ENCODE peak calls at places on chromosomes 6 and 20, in eight cellular contexts. W, J, M, H, K, Y, R and E are unnamed samples.

GRCh38 chr6:31010393-31011060 is at the start of gene MUC22:
- DNase-seq in R (no peak), K (no peak), M (no peak), J (no peak), Y (no peak), H (no peak), W (no peak), E (peak; percentile 55)

GRCh38 chr20:49480236-49480635 is 2.2 kb downstream of the KCNB1 start:
- DNase-seq in H (no peak), R (no peak), Y (no peak), M (no peak), W (no peak), K (no peak), J (no peak), E (no peak)

GRCh38 chr6:154815938-154816820 is 83.0 kb downstream of the SCAF8 start:
- DNase-seq in H (no peak), J (no peak), M (no peak), Y (no peak), W (no peak), K (no peak), R (no peak), E (no peak)

GRCh38 chr6:166658792-166659150 is 31.7 kb upstream of the RPS6KA2 start:
- DNase-seq in M (no peak), K (no peak), J (no peak), R (no peak), H (no peak), Y (no peak), W (no peak), E (no peak)

GRCh38 chr6:7151381-7151780 is 43.6 kb downstream of the RREB1 start:
- DNase-seq in Y (no peak), R (no peak), J (no peak), K (no peak), H (no peak), W (no peak), M (no peak), E (no peak)

GRCh38 chr20:38302721-38303120 is 1.2 kb upstream of the BPI start:
- DNase-seq in R (no peak), J (no peak), Y (no peak), W (no peak), M (no peak), K (peak; percentile 24), H (no peak), E (no peak)

GRCh38 chr6:159789377-159790148 is at the start of gene TCP1:
- DNase-seq in H (peak; percentile 85), K (peak; percentile 93), W (peak; percentile 100), R (peak; percentile 99), M (peak; percentile 98), J (peak; percentile 100), Y (peak; percentile 100), E (peak; percentile 77)

GRCh38 chr20:58852559-58853271 is at the start of gene GNAS:
- DNase-seq in R (no peak), W (peak; percentile 55), H (peak; percentile 72), J (peak; percentile 58), K (peak; percentile 29), M (no peak), Y (no peak), E (no peak)

GRCh38 chr6:154478691-154479090 is 31.8 kb downstream of the CNKSR3 start:
- DNase-seq in H (no peak), K (no peak), W (no peak), R (no peak), J (no peak), M (no peak), Y (no peak), E (no peak)

GRCh38 chr6:15876406-15876805 is 213.6 kb upstream of the DTNBP1 start:
- DNase-seq in Y (no peak), R (no peak), H (no peak), J (no peak), M (no peak), W (no peak), K (no peak), E (no peak)
- TF ChIP-seq POLR2A in Y (no peak), R (no peak), H (no peak), J (no peak), M (no peak), W (no peak), K (no peak), E (no peak)

GRCh38 chr6:158232445-158233213 is 64.5 kb downstream of the GTF2H5 start:
- DNase-seq in J (peak; percentile 79), Y (peak; percentile 91), H (peak; percentile 20), K (peak; percentile 74), W (peak; percentile 73), M (peak; percentile 67), R (no peak), E (peak; percentile 56)

GRCh38 chr6:158230967-158231550 is 62.9 kb downstream of the GTF2H5 start:
- DNase-seq in J (no peak), Y (no peak), W (no peak), M (no peak), R (no peak), H (no peak), K (no peak), E (no peak)

GRCh38 chr6:158229823-158230222 is 61.7 kb downstream of the GTF2H5 start:
- DNase-seq in Y (no peak), R (no peak), H (no peak), W (no peak), M (no peak), J (no peak), K (no peak), E (no peak)

GRCh38 chr6:158233214-158233795 is 65.2 kb downstream of the GTF2H5 start:
- DNase-seq in R (no peak), M (no peak), H (no peak), K (no peak), Y (no peak), J (no peak), W (no peak), E (no peak)

DNA sequence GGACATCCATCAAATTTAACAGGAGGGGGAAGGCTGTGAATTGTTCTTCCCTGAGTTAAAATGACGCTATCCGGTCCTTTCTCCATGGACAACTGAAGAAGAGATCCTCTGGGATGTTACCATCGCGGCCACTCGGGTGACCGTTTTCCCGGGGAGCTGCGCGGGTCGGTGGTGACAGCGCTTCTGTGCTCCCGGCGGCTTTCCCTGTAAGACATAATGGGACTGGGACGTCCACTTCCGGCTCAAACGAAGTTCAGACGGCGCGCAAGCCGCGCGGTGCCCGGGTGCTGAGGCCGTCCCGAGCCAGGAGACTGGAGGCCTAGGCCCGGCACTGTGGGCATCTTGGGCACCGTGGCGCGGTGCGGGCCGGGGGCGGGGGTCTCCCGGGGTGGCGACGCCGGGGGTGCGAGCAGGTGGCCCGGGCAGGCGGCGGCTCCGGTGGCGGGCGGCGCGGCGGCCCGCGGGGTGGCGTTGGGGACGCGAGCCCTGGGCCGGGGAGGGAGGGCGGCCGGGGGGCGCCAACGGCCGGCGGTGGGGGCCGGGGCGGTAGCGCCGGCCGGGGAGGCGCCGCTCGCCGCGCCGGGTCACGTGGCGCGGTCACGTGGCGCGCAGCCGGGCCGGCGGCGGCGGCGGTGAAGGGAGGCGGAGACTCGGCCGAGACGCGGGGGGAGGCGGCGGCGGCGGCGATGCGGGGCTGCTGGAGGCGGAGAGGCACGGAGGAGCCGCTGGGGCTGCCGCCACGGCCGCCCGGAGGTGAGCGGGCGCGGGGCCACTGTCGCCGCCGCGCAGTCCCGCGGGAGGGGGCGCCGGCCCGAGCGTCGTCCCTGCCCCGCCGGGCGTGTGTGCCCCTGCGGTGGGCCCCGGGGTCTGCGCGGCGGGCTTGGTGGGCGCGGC is 63.6 kb downstream of the GTF2H5 start:
- DNase-seq in R (no peak), J (peak; percentile 70), Y (peak; percentile 93), W (peak; percentile 73), K (peak; percentile 97), M (peak; percentile 78), H (peak; percentile 51), E (peak; percentile 65)
- TF ChIP-seq POLR2A in R (no peak), J (no peak), Y (no peak), W (peak; percentile 9), K (peak; percentile 62), M (peak; percentile 13), H (peak; percentile 15), E (peak; percentile 58)

DNA sequence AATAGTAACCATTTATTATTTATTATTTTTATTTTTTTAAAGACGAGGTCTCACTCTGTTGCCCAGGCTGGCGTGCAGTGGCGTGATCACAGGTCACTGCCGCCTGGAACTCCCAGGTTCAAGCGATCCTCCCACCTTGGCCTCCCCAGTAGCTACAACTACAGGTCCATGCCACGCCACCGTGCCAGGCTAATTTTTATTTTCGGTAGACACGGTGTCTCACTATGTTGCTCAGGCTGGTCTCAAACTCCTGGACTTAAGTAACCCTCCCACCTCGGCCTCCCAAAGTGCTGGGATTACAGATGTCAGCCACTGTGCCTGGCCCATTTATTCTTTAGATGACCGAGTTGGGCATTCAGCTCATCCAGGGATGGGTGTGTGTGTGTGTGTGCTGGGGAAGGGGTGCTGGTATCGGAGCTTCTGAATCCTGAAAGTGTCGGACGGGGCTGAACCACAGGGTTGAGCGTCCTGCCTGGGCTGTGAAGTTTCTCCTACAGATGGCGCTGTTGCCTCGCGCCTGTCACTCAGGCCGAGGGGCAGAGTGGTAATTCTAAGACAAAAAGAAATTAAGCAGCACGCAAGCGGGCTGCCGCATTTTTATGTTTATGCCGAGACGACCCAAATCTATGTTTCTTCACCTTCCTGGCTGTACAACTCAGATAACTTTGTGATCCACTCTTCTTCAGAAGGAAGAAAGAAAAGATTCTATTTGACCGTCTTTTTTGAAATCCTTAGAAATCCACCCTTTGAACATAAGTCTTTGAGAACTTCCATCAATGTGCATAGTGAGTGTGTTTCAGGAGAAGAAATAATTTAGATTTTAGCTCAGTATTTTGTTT is 252.8 kb downstream of the CDH26 start:
- DNase-seq in J (peak; percentile 73), H (peak; percentile 47), Y (peak; percentile 91), K (peak; percentile 71), W (peak; percentile 57), M (peak; percentile 49), R (peak; percentile 23), E (peak; percentile 48)
- TF ChIP-seq POLR2A in J (no peak), H (no peak), Y (no peak), K (no peak), W (no peak), M (no peak), R (no peak), E (no peak)

DNA sequence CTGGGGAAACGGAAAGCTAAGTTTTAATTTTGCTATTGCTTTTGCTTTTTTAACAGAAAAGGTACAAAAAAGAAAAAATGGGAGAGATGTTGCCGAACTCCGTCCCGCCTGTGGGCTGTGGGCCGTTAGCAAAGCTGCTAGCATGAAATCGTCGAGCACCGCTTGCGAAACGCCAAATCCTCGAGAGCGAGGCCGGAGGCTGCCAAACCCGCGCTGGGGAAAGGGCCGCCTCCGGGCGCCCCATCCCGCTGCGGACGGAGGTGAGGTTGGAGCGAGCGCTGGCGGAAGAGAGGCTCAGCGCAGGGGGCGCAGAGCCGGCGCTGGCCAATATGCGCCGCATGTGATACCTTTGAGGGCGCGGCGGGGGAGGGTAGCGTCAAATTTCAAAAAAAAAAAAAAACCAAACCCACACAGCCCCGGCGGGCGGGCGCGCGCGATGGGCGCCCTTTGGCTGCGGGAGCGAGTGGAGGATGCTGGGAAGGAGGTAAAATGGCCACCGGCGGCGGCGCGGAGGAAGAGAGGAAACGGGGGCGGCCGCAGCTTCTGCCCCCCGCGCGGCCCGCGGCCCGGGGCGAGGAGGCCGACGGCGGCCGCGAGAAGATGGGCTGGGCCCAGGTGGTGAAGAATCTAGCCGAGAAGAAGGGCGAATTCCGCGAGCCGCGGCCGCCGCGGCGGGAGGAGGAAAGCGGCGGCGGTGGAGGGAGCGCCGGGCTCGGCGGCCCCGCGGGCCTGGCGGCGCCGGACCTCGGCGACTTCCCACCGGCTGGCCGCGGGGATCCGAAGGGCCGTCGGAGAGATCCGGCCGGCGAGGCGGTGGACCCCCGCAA is at the start of gene ZCCHC3:
- DNase-seq in H (peak; percentile 94), R (peak; percentile 77), W (peak; percentile 91), Y (peak; percentile 97), J (peak; percentile 92), K (peak; percentile 71), M (peak; percentile 92), E (peak; percentile 74)
- TF ChIP-seq POLR2A in H (peak; percentile 51), R (no peak), W (peak; percentile 70), Y (no peak), J (peak; percentile 7), K (peak; percentile 67), M (peak; percentile 43), E (peak; percentile 73)